ENCODE peak calls at places on chromosomes 16 and 17, in five cellular contexts. B is mesenchymal stem cell, Z is IMR-90, V is mesendoderm, H is neuronal stem cell. P is an unnamed sample.

GRCh38 chr17:39014795-39015545 is 47.8 kb upstream of the FBXO47 start:
- DNase-seq in B (no peak), V (peak; percentile 55), H (no peak), Z (no peak), P (peak; percentile 37)

GRCh38 chr16:1938316-1938715 is 4.7 kb downstream of the MSRB1 start:
- DNase-seq in V (no peak), B (no peak), Z (no peak), H (no peak), P (no peak)

GRCh38 chr17:79840204-79840988 is 1.2 kb upstream of the CBX4 start:
- DNase-seq in Z (peak; percentile 31), H (no peak), V (peak; percentile 75), B (peak; percentile 65), P (no peak)

GRCh38 chr16:30065943-30066881 is 652 bp downstream of the ALDOA start:
- DNase-seq in B (no peak), H (no peak), V (peak; percentile 54), Z (peak; percentile 70), P (peak; percentile 67)

GRCh38 chr17:48048321-48049140 is at the start of gene NFE2L1:
- DNase-seq in H (no peak), Z (peak; percentile 90), V (peak; percentile 95), B (peak; percentile 95), P (peak; percentile 71)

GRCh38 chr17:4247981-4248388 is 15.8 kb downstream of the ANKFY1 start:
- DNase-seq in B (no peak), H (no peak), V (peak; percentile 69), Z (no peak), P (peak; percentile 97)

GRCh38 chr16:30904114-30904780 is 7.8 kb downstream of the CTF1 start:
- DNase-seq in Z (no peak), V (no peak), H (no peak), B (no peak), P (no peak)

GRCh38 chr17:45783593-45784292 is 377 bp upstream of the CRHR1 start:
- DNase-seq in Z (no peak), B (no peak), V (peak; percentile 69), H (peak; percentile 59), P (no peak)

GRCh38 chr17:73640691-73641090 is 3.6 kb downstream of the SDK2 start:
- DNase-seq in V (no peak), H (no peak), Z (no peak), B (no peak), P (no peak)

GRCh38 chr16:11016524-11016988 is 72.2 kb downstream of the CLEC16A start:
- DNase-seq in B (peak; percentile 20), H (no peak), V (no peak), Z (peak; percentile 28), P (no peak)

GRCh38 chr17:61980535-61980934 is 52.8 kb upstream of the INTS2 start:
- DNase-seq in H (no peak), Z (no peak), B (no peak), V (no peak), P (no peak)

GRCh38 chr17:61986898-61987297 is 59.1 kb upstream of the INTS2 start:
- DNase-seq in V (no peak), H (no peak), B (no peak), Z (no peak), P (no peak)

GRCh38 chr17:61984826-61985225 is 57.0 kb upstream of the INTS2 start:
- DNase-seq in H (no peak), B (no peak), V (no peak), Z (no peak), P (no peak)

DNA sequence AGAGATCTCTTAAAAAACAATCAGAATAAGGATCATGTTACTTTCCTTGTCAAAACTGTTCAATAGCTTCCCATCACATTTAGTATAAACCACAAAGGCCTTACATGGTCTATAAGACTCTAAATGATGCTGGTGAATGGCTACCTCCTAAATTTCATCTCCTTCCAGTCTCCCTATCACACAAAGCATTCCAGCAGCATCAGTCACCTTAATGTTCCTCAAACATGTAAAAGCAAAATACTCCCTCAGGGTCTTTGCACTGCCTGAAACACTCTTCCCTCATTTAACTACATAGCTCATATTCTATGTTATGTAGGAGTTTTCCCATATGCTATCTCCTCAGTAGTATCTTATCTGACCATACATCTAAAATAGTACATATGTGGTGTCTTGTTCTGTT is 53.5 kb upstream of the INTS2 start:
- DNase-seq in V (peak; percentile 5), H (no peak), Z (peak; percentile 62), B (no peak), P (peak; percentile 83)
- H3K36me3 ChIP-seq in V (peaks cover 9% of the 10 kb centered on the region), H (peaks cover 20% of the 10 kb centered on the region), Z (peaks cover 34% of the 10 kb centered on the region), B (peaks cover 20% of the 10 kb centered on the region), P (peaks cover 29% of the 10 kb centered on the region)

GRCh38 chr17:46940692-46941404 is 17.9 kb downstream of the GOSR2 start:
- DNase-seq in H (peak; percentile 57), B (peak; percentile 80), Z (peak; percentile 60), V (peak; percentile 88), P (peak; percentile 59)
- H2BK5ac ChIP-seq in H (no peak overlapping the region), B (no peak overlapping the region), Z (no peak overlapping the region), V (no peak overlapping the region), P (no peak overlapping the region)

GRCh38 chr17:37609170-37610040 is at the start of gene SYNRG:
- DNase-seq in V (peak; percentile 98), H (peak; percentile 96), Z (peak; percentile 94), B (peak; percentile 97), P (peak; percentile 93)
- H3K36me3 ChIP-seq in V (peaks cover 2% of the 10 kb centered on the region), H (peaks cover 5% of the 10 kb centered on the region), Z (peaks cover 4% of the 10 kb centered on the region), B (no peaks in the 10 kb centered on the region), P (peaks cover 4% of the 10 kb centered on the region)

GRCh38 chr17:29016635-29017034 is 10.8 kb upstream of the SEZ6 start:
- DNase-seq in H (no peak), Z (no peak), V (peak; percentile 57), B (no peak), P (no peak)
- H2BK5ac ChIP-seq in H (no peak overlapping the region), Z (no peak overlapping the region), V (peak overlapping the region; percentile 22), B (no peak overlapping the region), P (no peak overlapping the region)

P was measured in trophoblast cell.